ENCODE peak calls at places on chromosomes 11 and 22, in six cellular contexts. One of them, this sample, is unnamed.

GRCh38 chr11:117839936-117840813 is 15.6 kb upstream of the FXYD2 start:
- DNase-seq in K562: no peak
- DNase-seq in GM12892: no peak
- DNase-seq in HepG2: no peak
- DNase-seq in GM12878: no peak
- DNase-seq in H1: peak
- DNase-seq in this sample: no peak

GRCh38 chr11:47445840-47446239 is 3.1 kb downstream of the RAPSN start:
- DNase-seq in H1: no peak
- DNase-seq in GM12892: no peak
- DNase-seq in GM12878: no peak
- DNase-seq in K562: no peak
- DNase-seq in HepG2: no peak
- DNase-seq in this sample: no peak

GRCh38 chr22:47996446-47996857 is 1234.0 kb downstream of the TBC1D22A start:
- DNase-seq in H1: no peak
- DNase-seq in GM12892: no peak
- DNase-seq in GM12878: peak
- DNase-seq in HepG2: no peak
- DNase-seq in K562: no peak
- DNase-seq in this sample: no peak

GRCh38 chr22:46352691-46353386 is 17.3 kb downstream of the TRMU start:
- DNase-seq in GM12892: no peak
- DNase-seq in K562: no peak
- DNase-seq in HepG2: no peak
- DNase-seq in H1: no peak
- DNase-seq in GM12878: no peak
- DNase-seq in this sample: no peak

GRCh38 chr11:86408845-86409244 is 34.2 kb downstream of the CCDC81 start:
- DNase-seq in H1: no peak
- DNase-seq in HepG2: no peak
- DNase-seq in GM12892: no peak
- DNase-seq in GM12878: no peak
- DNase-seq in K562: no peak
- DNase-seq in this sample: no peak

GRCh38 chr11:9600651-9601040 is 27.2 kb downstream of the WEE1 start:
- DNase-seq in HepG2: no peak
- DNase-seq in H1: peak
- DNase-seq in GM12892: no peak
- DNase-seq in GM12878: peak
- DNase-seq in K562: no peak
- DNase-seq in this sample: no peak

GRCh38 chr11:21229224-21229623 is 559.8 kb downstream of the NELL1 start:
- DNase-seq in K562: no peak
- DNase-seq in H1: no peak
- DNase-seq in HepG2: no peak
- DNase-seq in GM12892: no peak
- DNase-seq in GM12878: no peak
- DNase-seq in this sample: no peak

GRCh38 chr22:17846326-17846992 is 72.2 kb upstream of the BID start:
- DNase-seq in H1: no peak
- DNase-seq in GM12878: no peak
- DNase-seq in HepG2: no peak
- DNase-seq in GM12892: no peak
- DNase-seq in K562: no peak
- DNase-seq in this sample: no peak

GRCh38 chr11:1667906-1668305 is 29.1 kb upstream of the KRTAP5-6 start:
- DNase-seq in HepG2: no peak
- DNase-seq in K562: no peak
- DNase-seq in GM12892: no peak
- DNase-seq in GM12878: no peak
- DNase-seq in H1: no peak
- DNase-seq in this sample: no peak

GRCh38 chr11:102757823-102758549 is 22.4 kb downstream of the MMP10 start:
- DNase-seq in HepG2: no peak
- DNase-seq in GM12878: no peak
- DNase-seq in GM12892: no peak
- DNase-seq in H1: no peak
- DNase-seq in K562: no peak
- DNase-seq in this sample: no peak

GRCh38 chr11:64036081-64037026 is 623 bp downstream of the FLRT1 start:
- DNase-seq in H1: no peak
- DNase-seq in HepG2: no peak
- DNase-seq in GM12892: no peak
- DNase-seq in K562: no peak
- DNase-seq in GM12878: no peak
- DNase-seq in this sample: no peak

GRCh38 chr11:75547617-75548054 is 14.4 kb upstream of the SERPINH1 start:
- DNase-seq in K562: peak
- DNase-seq in H1: peak
- DNase-seq in GM12892: peak
- DNase-seq in HepG2: peak
- DNase-seq in GM12878: no peak
- DNase-seq in this sample: no peak

GRCh38 chr11:1953489-1954284 is 6.6 kb downstream of the MRPL23 start:
- DNase-seq in GM12892: no peak
- DNase-seq in GM12878: no peak
- DNase-seq in K562: no peak
- DNase-seq in HepG2: no peak
- DNase-seq in H1: no peak
- DNase-seq in this sample: no peak

GRCh38 chr11:114058871-114059277 is 637 bp upstream of the ZBTB16 start:
- DNase-seq in H1: peak
- DNase-seq in K562: no peak
- DNase-seq in GM12878: no peak
- DNase-seq in HepG2: no peak
- DNase-seq in GM12892: no peak
- DNase-seq in this sample: no peak

GRCh38 chr11:62669420-62670161 is 1.9 kb upstream of the UQCC3 start:
- DNase-seq in GM12878: no peak
- DNase-seq in H1: no peak
- DNase-seq in K562: no peak
- DNase-seq in HepG2: peak
- DNase-seq in GM12892: no peak
- DNase-seq in this sample: no peak

GRCh38 chr11:114311946-114312345 is 15.7 kb downstream of the NNMT start:
- DNase-seq in GM12892: no peak
- DNase-seq in HepG2: no peak
- DNase-seq in K562: no peak
- DNase-seq in H1: no peak
- DNase-seq in GM12878: no peak
- DNase-seq in this sample: no peak

GRCh38 chr22:41848468-41848867 is 15.6 kb downstream of the SREBF2 start:
- DNase-seq in K562: no peak
- DNase-seq in HepG2: no peak
- DNase-seq in GM12892: no peak
- DNase-seq in H1: no peak
- DNase-seq in GM12878: no peak
- DNase-seq in this sample: no peak

GRCh38 chr22:23984430-23984829 is 4.5 kb downstream of the GSTT2 start:
- DNase-seq in H1: peak
- DNase-seq in K562: no peak
- DNase-seq in GM12878: no peak
- DNase-seq in HepG2: no peak
- DNase-seq in GM12892: no peak
- DNase-seq in this sample: no peak

GRCh38 chr11:38043060-38043459 is 1445.0 kb upstream of the RAG2 start:
- DNase-seq in H1: no peak
- DNase-seq in GM12878: no peak
- DNase-seq in K562: no peak
- DNase-seq in HepG2: no peak
- DNase-seq in GM12892: no peak
- DNase-seq in this sample: no peak

DNA sequence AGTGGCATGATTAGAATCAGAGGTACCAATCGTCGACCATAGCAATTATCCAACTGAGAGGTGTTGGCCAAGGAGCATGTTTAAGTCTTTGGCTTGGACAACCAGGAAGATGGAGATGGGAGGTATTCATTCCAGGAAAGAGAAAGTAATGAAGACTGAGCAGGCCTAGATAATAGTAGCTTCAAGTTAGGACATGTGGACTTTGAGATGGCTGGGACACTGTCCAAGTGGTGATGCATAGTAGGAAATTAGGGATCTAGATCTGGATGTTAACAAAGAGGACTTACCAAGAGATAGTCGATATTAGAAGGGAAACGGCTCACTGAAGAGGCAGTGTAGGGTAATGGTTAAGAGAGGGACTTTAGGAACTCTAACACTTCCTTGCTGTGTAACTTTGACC is 266.7 kb downstream of the FAM76B start:
- DNase-seq in K562: no peak
- DNase-seq in GM12892: no peak
- DNase-seq in GM12878: no peak
- DNase-seq in H1: no peak
- DNase-seq in HepG2: no peak
- DNase-seq in this sample: no peak
- TF ChIP-seq TAF1 in K562: no peak
- TF ChIP-seq TAF1 in GM12892: no peak
- TF ChIP-seq TAF1 in GM12878: no peak
- TF ChIP-seq TAF1 in H1: no peak
- TF ChIP-seq TAF1 in HepG2: no peak
- TF ChIP-seq TAF1 in this sample: no peak

DNA sequence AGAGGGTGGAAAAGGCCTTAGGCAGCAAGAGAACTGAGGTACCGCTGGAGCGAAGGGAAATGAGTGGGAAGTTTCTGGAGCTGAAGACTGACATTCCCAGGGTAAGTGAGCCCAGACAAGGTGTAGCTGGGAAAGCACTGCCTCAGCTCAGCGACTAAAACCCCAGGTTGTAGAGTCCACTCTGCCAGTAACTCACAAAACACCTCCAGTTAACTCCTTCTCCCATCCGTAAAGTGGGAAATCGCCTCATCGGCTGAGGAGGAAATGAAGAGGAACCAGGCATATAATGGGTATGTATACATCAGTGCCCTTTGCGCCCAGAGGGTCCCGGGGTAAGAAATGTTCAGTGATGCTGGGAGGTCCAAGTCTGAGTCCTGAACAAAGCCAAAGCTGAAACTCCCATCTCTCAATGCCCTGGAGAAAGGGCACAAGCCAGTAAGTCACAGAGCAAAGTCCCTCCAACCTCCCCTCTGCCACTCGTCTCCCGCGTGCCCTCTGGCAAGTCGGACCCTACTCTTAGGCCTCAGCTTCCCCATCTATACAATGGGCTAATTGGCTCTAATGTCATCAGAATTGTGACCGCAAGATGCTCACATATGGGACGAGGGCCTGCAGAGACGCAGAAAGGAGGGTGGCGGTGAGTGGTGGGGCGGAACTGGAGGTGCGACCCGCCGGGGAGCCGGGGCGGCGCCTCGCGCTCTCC is 588 bp downstream of the VPS37C start:
- DNase-seq in H1: peak
- DNase-seq in HepG2: no peak
- DNase-seq in K562: no peak
- DNase-seq in GM12892: no peak
- DNase-seq in GM12878: no peak
- DNase-seq in this sample: no peak
- TF ChIP-seq POLR2A in H1: no peak
- TF ChIP-seq POLR2A in HepG2: no peak
- TF ChIP-seq POLR2A in K562: no peak
- TF ChIP-seq POLR2A in GM12892: no peak
- TF ChIP-seq POLR2A in GM12878: no peak
- TF ChIP-seq POLR2A in this sample: peak

GRCh38 chr11:70397983-70398833 is at the start of gene CTTN:
- DNase-seq in K562: peak
- DNase-seq in GM12878: peak
- DNase-seq in GM12892: peak
- DNase-seq in H1: peak
- DNase-seq in HepG2: peak
- DNase-seq in this sample: peak
- TF ChIP-seq POLR2AphosphoS5 in K562: peak
- TF ChIP-seq POLR2AphosphoS5 in GM12878: no peak
- TF ChIP-seq POLR2AphosphoS5 in GM12892: no peak
- TF ChIP-seq POLR2AphosphoS5 in H1: peak
- TF ChIP-seq POLR2AphosphoS5 in HepG2: peak
- TF ChIP-seq POLR2AphosphoS5 in this sample: no peak

GRCh38 chr11:17481905-17482304 is 5.3 kb upstream of the ABCC8 start:
- DNase-seq in H1: no peak
- DNase-seq in GM12892: no peak
- DNase-seq in K562: no peak
- DNase-seq in GM12878: no peak
- DNase-seq in HepG2: no peak
- DNase-seq in this sample: no peak

GRCh38 chr11:17477084-17477333 is 364 bp upstream of the ABCC8 start:
- DNase-seq in GM12878: no peak
- DNase-seq in GM12892: no peak
- DNase-seq in H1: no peak
- DNase-seq in HepG2: no peak
- DNase-seq in K562: no peak
- DNase-seq in this sample: no peak

GRCh38 chr11:17478064-17478463 is 1.4 kb upstream of the ABCC8 start:
- DNase-seq in GM12892: no peak
- DNase-seq in H1: no peak
- DNase-seq in HepG2: no peak
- DNase-seq in GM12878: no peak
- DNase-seq in K562: no peak
- DNase-seq in this sample: no peak

GRCh38 chr11:17477361-17477760 is 716 bp upstream of the ABCC8 start:
- DNase-seq in HepG2: no peak
- DNase-seq in H1: no peak
- DNase-seq in K562: no peak
- DNase-seq in GM12892: no peak
- DNase-seq in GM12878: no peak
- DNase-seq in this sample: no peak

DNA sequence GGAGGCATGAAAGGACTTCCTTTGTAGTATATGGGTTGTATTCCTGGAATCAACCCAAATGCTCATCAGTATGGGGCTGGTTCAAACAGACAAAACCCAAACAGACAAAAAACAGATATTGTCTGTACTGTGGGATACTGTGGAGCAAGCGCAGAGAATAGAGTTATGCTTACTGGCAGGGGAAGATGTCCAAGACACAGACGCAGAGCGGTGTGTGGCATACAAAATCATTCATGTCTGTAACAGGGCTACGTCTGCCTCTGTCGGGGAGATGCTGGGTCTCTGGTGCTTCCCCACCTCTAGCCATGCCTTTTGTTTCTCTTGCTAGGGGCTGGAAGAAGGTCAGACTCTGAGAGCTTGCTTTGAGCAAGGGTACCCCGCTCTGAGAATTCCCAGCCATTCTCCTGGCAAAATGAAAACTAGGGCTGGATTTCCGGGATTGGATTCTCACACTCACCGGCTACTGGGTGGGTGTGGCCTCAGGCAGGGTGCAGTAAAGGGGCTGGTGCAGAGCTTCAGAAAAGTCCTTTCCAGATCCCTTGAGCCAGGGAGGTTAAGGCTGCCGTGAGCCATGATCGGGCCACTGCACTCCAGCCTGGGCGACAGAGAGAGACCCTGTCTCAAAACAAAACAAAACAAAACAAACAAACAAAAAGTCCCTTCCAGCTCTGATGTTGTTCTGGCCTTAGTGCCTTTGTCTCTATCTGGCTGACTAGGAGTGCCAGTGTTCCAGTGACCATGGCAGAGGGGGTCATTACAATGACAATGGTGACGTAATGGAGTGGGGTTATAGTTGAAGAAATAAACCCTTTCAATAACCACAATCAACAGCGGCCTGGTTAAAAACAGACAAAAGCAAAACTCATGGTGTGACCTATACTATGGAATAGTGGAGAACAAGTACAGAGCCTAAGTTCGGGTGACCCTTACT is 2.9 kb upstream of the ABCC8 start:
- DNase-seq in K562: peak
- DNase-seq in H1: peak
- DNase-seq in HepG2: no peak
- DNase-seq in GM12878: no peak
- DNase-seq in GM12892: no peak
- DNase-seq in this sample: no peak
- TF ChIP-seq TAF1 in K562: no peak
- TF ChIP-seq TAF1 in H1: peak
- TF ChIP-seq TAF1 in HepG2: no peak
- TF ChIP-seq TAF1 in GM12878: no peak
- TF ChIP-seq TAF1 in GM12892: no peak
- TF ChIP-seq TAF1 in this sample: no peak

GRCh38 chr22:36369922-36370781 is 17.6 kb downstream of the MYH9 start:
- DNase-seq in HepG2: peak
- DNase-seq in GM12878: no peak
- DNase-seq in K562: peak
- DNase-seq in GM12892: no peak
- DNase-seq in H1: no peak
- DNase-seq in this sample: no peak
- TF ChIP-seq POLR2A in HepG2: no peak
- TF ChIP-seq POLR2A in GM12878: no peak
- TF ChIP-seq POLR2A in K562: no peak
- TF ChIP-seq POLR2A in GM12892: no peak
- TF ChIP-seq POLR2A in H1: no peak
- TF ChIP-seq POLR2A in this sample: no peak